ENCODE peak calls at places on chromosomes 4 and X, in ten cellular contexts. C is activated CD4-positive, alpha-beta T cell treated with anti-CD3 and anti-CD28 coated beads, Interleukin-2, amount 10 ng/mL, durations not matched to agents 24 days and 14 days; R is tibial nerve; U is astrocyte of the hippocampus; F is adrenal gland; M is EH; V is uterus; Y is ELR; G is RCC 7860; S is NCI-H2029. N is an unnamed sample.

GRCh38 chr4:13415068-13415785 is 68.9 kb downstream of the RAB28 start:
- DNase-seq in C (no peak), R (no peak), U (no peak), F (no peak), M (no peak), V (no peak), Y (no peak), G (no peak), S (no peak), N (no peak)

GRCh38 chrX:16822723-16823122 is 36.5 kb downstream of the TXLNG start:
- DNase-seq in C (peak; percentile 54), R (no peak), U (peak; percentile 51), F (no peak), M (peak; percentile 65), V (no peak), Y (peak; percentile 82), G (peak; percentile 15), S (no peak), N (no peak)

GRCh38 chrX:20144491-20144890 is 2.9 kb upstream of the EIF1AX start:
- DNase-seq in C (no peak), R (no peak), U (no peak), F (no peak), M (peak; percentile 40), V (no peak), Y (peak; percentile 88), G (peak; percentile 31), S (no peak), N (peak; percentile 46)

GRCh38 chrX:39752820-39753219 is 344.9 kb downstream of the BCOR start:
- DNase-seq in C (no peak), R (peak; percentile 34), U (no peak), F (peak; percentile 63), M (peak; percentile 59), V (no peak), Y (peak; percentile 17), G (no peak), S (peak; percentile 69), N (no peak)

GRCh38 chr4:158786155-158786581 is 17.3 kb downstream of the FNIP2 start:
- DNase-seq in C (no peak), R (no peak), U (peak; percentile 57), F (no peak), M (peak; percentile 45), V (no peak), Y (no peak), G (no peak), S (peak; percentile 5), N (no peak)

GRCh38 chr4:4492161-4492847 is 49.5 kb downstream of the STX18 start:
- DNase-seq in C (no peak), R (no peak), U (no peak), F (no peak), M (peak; percentile 87), V (no peak), Y (peak; percentile 75), G (no peak), S (no peak), N (peak; percentile 11)

GRCh38 chrX:154840856-154841255 is 6.4 kb upstream of the SMIM9 start:
- DNase-seq in C (peak; percentile 56), R (no peak), U (peak; percentile 52), F (no peak), M (peak; percentile 65), V (no peak), Y (peak; percentile 67), G (peak; percentile 55), S (peak; percentile 7), N (peak; percentile 20)

GRCh38 chrX:69015156-69015555 is 150.1 kb downstream of the PJA1 start:
- DNase-seq in C (no peak), R (no peak), U (no peak), F (no peak), M (no peak), V (no peak), Y (no peak), G (no peak), S (no peak), N (no peak)

GRCh38 chr4:89283226-89283974 is 24.2 kb downstream of the GPRIN3 start:
- DNase-seq in C (peak; percentile 72), R (no peak), U (peak; percentile 16), F (no peak), M (no peak), V (no peak), Y (peak; percentile 25), G (peak; percentile 40), S (no peak), N (no peak)

GRCh38 chrX:1535241-1536041 is 1.5 kb downstream of the P2RY8 start:
- DNase-seq in C (peak; percentile 84), R (peak; percentile 64), U (no peak), F (peak; percentile 45), M (no peak), V (no peak), Y (no peak), G (no peak), S (no peak), N (no peak)

GRCh38 chr4:107575243-107575642 is 144.8 kb downstream of the PAPSS1 start:
- DNase-seq in C (no peak), R (no peak), U (no peak), F (no peak), M (no peak), V (no peak), Y (no peak), G (no peak), S (no peak), N (no peak)

GRCh38 chr4:165726831-165727230 is 146.2 kb upstream of the TLL1 start:
- DNase-seq in C (no peak), R (no peak), U (peak; percentile 82), F (no peak), M (peak; percentile 11), V (no peak), Y (peak; percentile 63), G (no peak), S (no peak), N (no peak)

GRCh38 chr4:183284965-183285364 is 35.1 kb downstream of the CLDN22 start:
- DNase-seq in C (no peak), R (no peak), U (peak; percentile 84), F (no peak), M (peak; percentile 82), V (no peak), Y (peak; percentile 30), G (no peak), S (no peak), N (no peak)

GRCh38 chr4:20178902-20179576 is 72.7 kb upstream of the SLIT2 start:
- DNase-seq in C (no peak), R (no peak), U (no peak), F (no peak), M (no peak), V (no peak), Y (no peak), G (no peak), S (no peak), N (no peak)

GRCh38 chr4:70892086-70892769 is 9.9 kb upstream of the MOB1B start:
- DNase-seq in C (no peak), R (peak; percentile 76), U (no peak), F (peak; percentile 34), M (no peak), V (no peak), Y (no peak), G (no peak), S (no peak), N (no peak)

GRCh38 chr4:47287735-47288134 is 175.8 kb downstream of the COMMD8 start:
- DNase-seq in C (no peak), R (no peak), U (peak; percentile 77), F (no peak), M (peak; percentile 72), V (no peak), Y (peak; percentile 78), G (peak; percentile 29), S (no peak), N (peak; percentile 53)

GRCh38 chrX:95995600-95995999 is 689.0 kb upstream of the DIAPH2 start:
- DNase-seq in C (no peak), R (no peak), U (no peak), F (no peak), M (no peak), V (no peak), Y (peak; percentile 0), G (no peak), S (no peak), N (no peak)

GRCh38 chrX:26032141-26032917 is 105.8 kb upstream of the MAGEB18 start:
- DNase-seq in C (no peak), R (peak; percentile 6), U (peak; percentile 20), F (no peak), M (no peak), V (no peak), Y (no peak), G (no peak), S (no peak), N (no peak)

GRCh38 chrX:30702736-30703135 is 49.5 kb downstream of the GK start:
- DNase-seq in C (no peak), R (no peak), U (peak; percentile 53), F (no peak), M (peak; percentile 92), V (no peak), Y (peak; percentile 54), G (peak; percentile 3), S (no peak), N (peak; percentile 27)

GRCh38 chr4:64882311-64883086 is 473.2 kb upstream of the TECRL start:
- DNase-seq in C (no peak), R (no peak), U (no peak), F (no peak), M (no peak), V (no peak), Y (no peak), G (no peak), S (no peak), N (no peak)

GRCh38 chrX:100413231-100413630 is 3.2 kb upstream of the PCDH19 start:
- DNase-seq in C (peak; percentile 56), R (peak; percentile 54), U (peak; percentile 69), F (peak; percentile 56), M (peak; percentile 58), V (no peak), Y (peak; percentile 59), G (peak; percentile 21), S (peak; percentile 30), N (peak; percentile 4)

GRCh38 chrX:2474963-2475726 is 25.6 kb downstream of the DHRSX start:
- DNase-seq in C (no peak), R (no peak), U (no peak), F (no peak), M (no peak), V (no peak), Y (no peak), G (no peak), S (no peak), N (no peak)

GRCh38 chr4:180377741-180378140 is 1865.5 kb upstream of the TENM3 start:
- DNase-seq in C (no peak), R (no peak), U (peak; percentile 36), F (no peak), M (no peak), V (no peak), Y (no peak), G (no peak), S (no peak), N (no peak)

GRCh38 chr4:114208747-114209146 is 229.3 kb upstream of the ARSJ start:
- DNase-seq in C (no peak), R (no peak), U (peak; percentile 38), F (no peak), M (peak; percentile 71), V (no peak), Y (peak; percentile 36), G (no peak), S (no peak), N (no peak)

GRCh38 chr4:44927361-44928061 is 201.2 kb upstream of the GNPDA2 start:
- DNase-seq in C (no peak), R (no peak), U (peak; percentile 47), F (no peak), M (no peak), V (no peak), Y (peak; percentile 39), G (no peak), S (no peak), N (peak; percentile 2)

GRCh38 chr4:137861682-137862081 is 329.4 kb upstream of the PCDH18 start:
- DNase-seq in C (no peak), R (no peak), U (peak; percentile 23), F (no peak), M (peak; percentile 43), V (no peak), Y (peak; percentile 45), G (no peak), S (no peak), N (peak; percentile 1)

GRCh38 chr4:127622621-127622922 is 10.2 kb upstream of the INTU start:
- DNase-seq in C (no peak), R (no peak), U (no peak), F (no peak), M (no peak), V (no peak), Y (no peak), G (no peak), S (peak; percentile 20), N (no peak)

GRCh38 chr4:151801547-151802516 is 41.0 kb upstream of the GATB start:
- DNase-seq in C (peak; percentile 86), R (peak; percentile 27), U (peak; percentile 81), F (peak; percentile 62), M (peak; percentile 73), V (no peak), Y (peak; percentile 87), G (no peak), S (peak; percentile 11), N (no peak)